ENCODE peak calls at places on chromosomes 2 and 18, in eight cellular contexts. L, J, Y, B, K, E, H and W are unnamed samples.

GRCh38 chr2:141386168-141386567 is 744.6 kb downstream of the LRP1B start:
- DNase-seq in E (no peak), L (no peak), H (no peak), Y (no peak), B (no peak), J (no peak), K (no peak), W (no peak)

GRCh38 chr18:3448845-3449701 is 899 bp upstream of the TGIF1 start:
- DNase-seq in K (peak), Y (peak), E (peak), H (peak), B (peak), L (no peak), J (peak), W (peak)

GRCh38 chr2:23452853-23453420 is 68.0 kb downstream of the KLHL29 start:
- DNase-seq in L (no peak), K (peak), B (no peak), E (no peak), H (no peak), J (peak), Y (peak), W (no peak)

GRCh38 chr18:3297025-3297984 is 35.4 kb downstream of the MYL12B start:
- DNase-seq in L (no peak), B (peak), Y (no peak), J (peak), E (no peak), H (peak), K (peak), W (peak)

GRCh38 chr2:211437396-211437795 is 881.0 kb downstream of the CPS1 start:
- DNase-seq in B (no peak), J (no peak), K (no peak), Y (no peak), H (no peak), L (no peak), E (peak), W (no peak)

GRCh38 chr2:20224716-20225293 is at the start of gene SDC1:
- DNase-seq in L (peak), Y (peak), E (no peak), J (no peak), B (no peak), H (peak), K (peak), W (peak)

GRCh38 chr2:160294339-160294803 is 94.3 kb upstream of the ITGB6 start:
- DNase-seq in K (peak), L (no peak), Y (peak), J (no peak), B (no peak), H (no peak), E (no peak), W (peak)

GRCh38 chr2:70596739-70597138 is 43.1 kb upstream of the TGFA start:
- DNase-seq in Y (peak), K (peak), H (no peak), E (no peak), J (no peak), L (no peak), B (no peak), W (no peak)